ENCODE peak calls at places on chromosomes 6 and 20, in six cellular contexts. L is fibroblast of lung, H is psoas muscle, W is PC-9, B is pancreas, Z is testis. K is an unnamed sample.

GRCh38 chr6:22135395-22135794 is 161.4 kb downstream of the PRL start:
- DNase-seq in Z (no peak), B (no peak), H (no peak), W (no peak), L (no peak), K (no peak)

GRCh38 chr6:27494987-27495385 is 22.1 kb upstream of the ZNF184 start:
- DNase-seq in L (no peak), B (no peak), W (no peak), Z (no peak), H (no peak), K (no peak)

GRCh38 chr20:11912013-11912663 is 5.6 kb upstream of the BTBD3 start:
- DNase-seq in H (no peak), Z (no peak), L (no peak), B (no peak), W (no peak), K (no peak)

GRCh38 chr20:57831992-57832585 is 122.3 kb upstream of the PMEPA1 start:
- DNase-seq in L (no peak), W (no peak), H (no peak), Z (no peak), B (no peak), K (no peak)

GRCh38 chr20:11755071-11755881 is 162.4 kb upstream of the BTBD3 start:
- DNase-seq in B (no peak), Z (no peak), W (no peak), L (peak; percentile 8), H (no peak), K (no peak)

GRCh38 chr6:107800564-107801164 is 23.4 kb downstream of the SCML4 start:
- DNase-seq in W (no peak), B (no peak), H (no peak), Z (no peak), L (no peak), K (no peak)

GRCh38 chr6:19024737-19025136 is 637.6 kb downstream of the RNF144B start:
- DNase-seq in H (no peak), B (no peak), L (peak; percentile 40), Z (peak; percentile 63), W (peak; percentile 43), K (peak; percentile 25)

GRCh38 chr6:32370510-32370909 is 1.2 kb downstream of the TSBP1 start:
- DNase-seq in B (no peak), W (no peak), H (no peak), L (peak; percentile 8), Z (no peak), K (no peak)

GRCh38 chr6:139602577-139602976 is 228.1 kb upstream of the CITED2 start:
- DNase-seq in H (no peak), L (no peak), B (no peak), W (no peak), Z (no peak), K (no peak)

GRCh38 chr6:38933426-38933825 is 115.2 kb upstream of the GLP1R start:
- DNase-seq in H (no peak), Z (no peak), L (no peak), W (no peak), B (no peak), K (no peak)

GRCh38 chr6:129481706-129482105 is 228.3 kb downstream of the ARHGAP18 start:
- DNase-seq in Z (no peak), L (peak; percentile 6), W (no peak), H (no peak), B (no peak), K (no peak)

DNA sequence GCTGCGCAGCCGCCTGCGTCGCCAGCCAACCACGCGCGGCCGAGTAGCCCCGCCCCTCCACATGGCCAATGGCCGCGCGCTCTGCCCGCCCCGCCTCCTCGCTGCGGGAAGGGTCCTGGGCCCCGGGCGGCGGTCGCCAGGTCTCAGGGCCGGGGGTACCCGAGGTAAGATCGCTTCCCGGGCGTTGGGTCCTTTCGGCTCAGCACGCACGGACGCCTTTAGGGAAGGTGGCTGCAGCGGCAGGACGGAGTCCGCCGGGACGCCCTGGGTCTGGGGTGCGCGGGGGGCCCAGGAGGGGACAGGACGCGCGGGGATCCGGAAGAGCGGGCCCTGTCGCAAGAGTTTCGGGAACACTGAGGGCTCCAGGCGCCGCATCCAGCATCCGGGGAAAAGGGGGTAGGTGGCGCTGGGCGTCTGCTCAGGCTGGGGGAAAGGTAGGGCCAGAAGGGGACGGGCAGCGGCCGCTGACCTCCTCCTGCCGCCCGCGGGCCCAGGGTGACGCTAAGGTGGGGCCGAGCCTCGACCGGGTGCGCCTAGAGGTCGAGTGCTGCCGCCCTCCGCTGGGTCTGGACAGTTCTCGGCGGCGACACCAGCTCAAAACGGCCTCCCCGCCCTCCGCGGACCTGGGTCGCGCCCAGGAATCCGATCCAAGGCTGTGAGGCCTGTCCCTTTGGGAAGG is at the start of gene MAVS:
- DNase-seq in B (peak; percentile 95), L (peak; percentile 77), H (peak; percentile 95), Z (peak; percentile 91), W (peak; percentile 91), K (peak; percentile 93)
- TF ChIP-seq CTCF in B (no peak), L (no peak), H (no peak), Z (no peak), W (no peak), K (no peak)

GRCh38 chr20:42735539-42735938 is 454.2 kb downstream of the PTPRT start:
- DNase-seq in W (no peak), H (no peak), B (no peak), Z (no peak), L (no peak), K (no peak)
- H3K9me3 ChIP-seq in W (no peaks in the 10 kb centered on the region), H (no peaks in the 10 kb centered on the region), B (no peaks in the 10 kb centered on the region), Z (no peaks in the 10 kb centered on the region), L (no peaks in the 10 kb centered on the region), K (no peaks in the 10 kb centered on the region)

GRCh38 chr6:93017213-93017612 is 402.1 kb downstream of the EPHA7 start:
- DNase-seq in H (no peak), L (no peak), W (no peak), B (no peak), Z (peak; percentile 19), K (no peak)
- TF ChIP-seq CTCF in H (no peak), L (no peak), W (no peak), B (no peak), Z (no peak), K (no peak)

GRCh38 chr6:41639556-41640371 is 1.5 kb downstream of the MDFI start:
- DNase-seq in L (peak; percentile 33), B (no peak), H (no peak), Z (peak; percentile 65), W (no peak), K (no peak)

GRCh38 chr6:41642090-41642959 is 4.1 kb downstream of the MDFI start:
- DNase-seq in B (no peak), L (no peak), Z (no peak), W (no peak), H (no peak), K (no peak)

GRCh38 chr6:41641352-41641925 is 3.2 kb downstream of the MDFI start:
- DNase-seq in Z (no peak), L (no peak), B (no peak), H (no peak), W (no peak), K (no peak)

GRCh38 chr6:41638801-41639555 is 710 bp downstream of the MDFI start:
- DNase-seq in L (peak; percentile 71), H (no peak), Z (peak; percentile 74), B (no peak), W (no peak), K (no peak)

GRCh38 chr6:41640436-41640835 is 2.2 kb downstream of the MDFI start:
- DNase-seq in B (no peak), H (no peak), L (peak; percentile 67), Z (no peak), W (no peak), K (no peak)
- H3K9me3 ChIP-seq in B (no peaks in the 10 kb centered on the region), H (no peaks in the 10 kb centered on the region), L (no peaks in the 10 kb centered on the region), Z (no peaks in the 10 kb centered on the region), W (no peaks in the 10 kb centered on the region), K (no peaks in the 10 kb centered on the region)